ENCODE peak calls at places on chromosomes 6 and 20, in eight cellular contexts. T is iris pigment epithelial cell; F is colonic mucosa; S is T-helper 2 cell; U is glutamatergic neuron; J is kidney epithelial cell; Z is stimulated activated CD4-positive, alpha-beta T cell treated with anti-CD3 and anti-CD28 coated beads, Interleukin-2, amount 100 ng/mL, for 48 hours; L is hepatocyte. G is an unnamed sample.

GRCh38 chr20:46243707-46244628 is 64.3 kb downstream of the CDH22 start:
- DNase-seq in U (peak; percentile 52), J (no peak), S (no peak), Z (no peak), T (no peak), L (no peak), F (no peak), G (no peak)

GRCh38 chr20:40442181-40442963 is 246.7 kb downstream of the MAFB start:
- DNase-seq in U (no peak), S (no peak), T (peak; percentile 22), F (no peak), J (no peak), Z (no peak), L (no peak), G (no peak)

GRCh38 chr20:21796059-21796458 is 90.6 kb downstream of the PAX1 start:
- DNase-seq in Z (no peak), J (no peak), U (no peak), F (no peak), L (no peak), T (no peak), S (no peak), G (no peak)

GRCh38 chr6:133286765-133287164 is 45.6 kb downstream of the EYA4 start:
- DNase-seq in Z (no peak), T (peak; percentile 36), F (no peak), L (peak; percentile 17), S (peak; percentile 8), J (no peak), U (no peak), G (no peak)

GRCh38 chr6:84177253-84177652 is 50.2 kb downstream of the CEP162 start:
- DNase-seq in F (no peak), U (no peak), J (no peak), S (no peak), T (no peak), Z (no peak), L (no peak), G (no peak)

GRCh38 chr20:47316776-47317126 is 39.7 kb downstream of the ZMYND8 start:
- DNase-seq in L (no peak), S (no peak), F (no peak), U (no peak), T (no peak), Z (no peak), J (no peak), G (no peak)

GRCh38 chr6:130240232-130240631 is 17.5 kb upstream of the SAMD3 start:
- DNase-seq in Z (no peak), F (no peak), S (no peak), T (peak; percentile 82), L (peak; percentile 13), J (no peak), U (no peak), G (no peak)

GRCh38 chr6:140463312-140463710 is 1088.9 kb upstream of the CITED2 start:
- DNase-seq in S (no peak), U (no peak), Z (no peak), J (no peak), T (peak; percentile 74), F (no peak), L (no peak), G (no peak)

GRCh38 chr6:38503032-38503784 is 136.5 kb downstream of the BTBD9 start:
- DNase-seq in S (no peak), T (no peak), U (no peak), L (no peak), F (no peak), J (no peak), Z (no peak), G (no peak)

GRCh38 chr6:41161380-41161779 is 1.5 kb downstream of the TREM2 start:
- DNase-seq in U (no peak), Z (no peak), J (no peak), F (no peak), T (no peak), S (no peak), L (no peak), G (no peak)

GRCh38 chr6:26033132-26033941 is 53.9 kb upstream of the HFE start:
- DNase-seq in F (peak; percentile 71), T (peak; percentile 99), U (peak; percentile 55), L (peak; percentile 90), J (peak; percentile 93), S (peak; percentile 96), Z (peak; percentile 57), G (peak; percentile 38)

GRCh38 chr6:18861182-18861581 is 474.0 kb downstream of the RNF144B start:
- DNase-seq in F (no peak), J (no peak), U (no peak), Z (no peak), S (no peak), L (no peak), T (no peak), G (no peak)

GRCh38 chr6:165746331-165746730 is 83.3 kb upstream of the PDE10A start:
- DNase-seq in S (no peak), T (no peak), U (no peak), L (no peak), J (no peak), Z (no peak), F (no peak), G (no peak)

GRCh38 chr20:50928469-50928868 is 2.8 kb downstream of the ADNP start:
- DNase-seq in S (peak; percentile 43), U (no peak), J (no peak), T (no peak), F (no peak), L (no peak), Z (no peak), G (no peak)